ENCODE peak calls at places on chromosomes 3 and 15, in six cellular contexts. One of them, this sample, is unnamed.

GRCh38 chr3:181969925-181970324 is 258.2 kb downstream of the SOX2 start:
- DNase-seq in NCI-H69: no peak
- DNase-seq in WERI-Rb-1: no peak
- DNase-seq in AG20443: no peak
- DNase-seq in stimulated activated CD4-positive, alpha-beta T cell treated with anti-CD3 and anti-CD28 coated beads, Interleukin-15, amount 100 ng/mL, for 1 hour: no peak
- DNase-seq in NCI-H1092: no peak
- DNase-seq in this sample: no peak

GRCh38 chr3:107574650-107575049 is 51.9 kb downstream of the BBX start:
- DNase-seq in stimulated activated CD4-positive, alpha-beta T cell treated with anti-CD3 and anti-CD28 coated beads, Interleukin-15, amount 100 ng/mL, for 1 hour: no peak
- DNase-seq in AG20443: peak
- DNase-seq in WERI-Rb-1: no peak
- DNase-seq in NCI-H69: peak
- DNase-seq in NCI-H1092: no peak
- DNase-seq in this sample: peak

GRCh38 chr3:157876556-157876955 is 229.7 kb downstream of the SHOX2 start:
- DNase-seq in WERI-Rb-1: no peak
- DNase-seq in NCI-H69: no peak
- DNase-seq in stimulated activated CD4-positive, alpha-beta T cell treated with anti-CD3 and anti-CD28 coated beads, Interleukin-15, amount 100 ng/mL, for 1 hour: no peak
- DNase-seq in NCI-H1092: no peak
- DNase-seq in AG20443: no peak
- DNase-seq in this sample: no peak

GRCh38 chr3:14123308-14124222 is 1.1 kb downstream of the CHCHD4 start:
- DNase-seq in NCI-H1092: no peak
- DNase-seq in AG20443: no peak
- DNase-seq in stimulated activated CD4-positive, alpha-beta T cell treated with anti-CD3 and anti-CD28 coated beads, Interleukin-15, amount 100 ng/mL, for 1 hour: no peak
- DNase-seq in NCI-H69: no peak
- DNase-seq in WERI-Rb-1: no peak
- DNase-seq in this sample: no peak

GRCh38 chr3:110067527-110067926 is 730.2 kb upstream of the DPPA4 start:
- DNase-seq in NCI-H69: no peak
- DNase-seq in AG20443: no peak
- DNase-seq in WERI-Rb-1: no peak
- DNase-seq in NCI-H1092: no peak
- DNase-seq in stimulated activated CD4-positive, alpha-beta T cell treated with anti-CD3 and anti-CD28 coated beads, Interleukin-15, amount 100 ng/mL, for 1 hour: no peak
- DNase-seq in this sample: no peak

GRCh38 chr3:12484983-12485327 is 675 bp downstream of the TSEN2 start:
- DNase-seq in NCI-H69: peak
- DNase-seq in AG20443: no peak
- DNase-seq in NCI-H1092: no peak
- DNase-seq in stimulated activated CD4-positive, alpha-beta T cell treated with anti-CD3 and anti-CD28 coated beads, Interleukin-15, amount 100 ng/mL, for 1 hour: no peak
- DNase-seq in WERI-Rb-1: no peak
- DNase-seq in this sample: no peak

GRCh38 chr3:43870844-43871626 is 180.3 kb downstream of the ABHD5 start:
- DNase-seq in AG20443: no peak
- DNase-seq in NCI-H1092: no peak
- DNase-seq in NCI-H69: no peak
- DNase-seq in WERI-Rb-1: no peak
- DNase-seq in stimulated activated CD4-positive, alpha-beta T cell treated with anti-CD3 and anti-CD28 coated beads, Interleukin-15, amount 100 ng/mL, for 1 hour: no peak
- DNase-seq in this sample: no peak

GRCh38 chr3:52153389-52154096 is 680 bp downstream of the POC1A start:
- DNase-seq in AG20443: peak
- DNase-seq in WERI-Rb-1: peak
- DNase-seq in NCI-H69: peak
- DNase-seq in stimulated activated CD4-positive, alpha-beta T cell treated with anti-CD3 and anti-CD28 coated beads, Interleukin-15, amount 100 ng/mL, for 1 hour: no peak
- DNase-seq in NCI-H1092: no peak
- DNase-seq in this sample: peak

GRCh38 chr3:178802993-178803693 is 266.9 kb downstream of the KCNMB2 start:
- DNase-seq in WERI-Rb-1: no peak
- DNase-seq in NCI-H1092: peak
- DNase-seq in stimulated activated CD4-positive, alpha-beta T cell treated with anti-CD3 and anti-CD28 coated beads, Interleukin-15, amount 100 ng/mL, for 1 hour: no peak
- DNase-seq in AG20443: peak
- DNase-seq in NCI-H69: peak
- DNase-seq in this sample: peak

GRCh38 chr15:79967331-79968182 is 3.4 kb downstream of the BCL2A1 start:
- DNase-seq in WERI-Rb-1: peak
- DNase-seq in stimulated activated CD4-positive, alpha-beta T cell treated with anti-CD3 and anti-CD28 coated beads, Interleukin-15, amount 100 ng/mL, for 1 hour: no peak
- DNase-seq in NCI-H69: no peak
- DNase-seq in AG20443: no peak
- DNase-seq in NCI-H1092: no peak
- DNase-seq in this sample: no peak

GRCh38 chr15:50907866-50908208 is 646 bp upstream of the AP4E1 start:
- DNase-seq in NCI-H1092: peak
- DNase-seq in NCI-H69: peak
- DNase-seq in stimulated activated CD4-positive, alpha-beta T cell treated with anti-CD3 and anti-CD28 coated beads, Interleukin-15, amount 100 ng/mL, for 1 hour: no peak
- DNase-seq in AG20443: peak
- DNase-seq in WERI-Rb-1: peak
- DNase-seq in this sample: peak

GRCh38 chr3:107689355-107689754 is 166.6 kb downstream of the BBX start:
- DNase-seq in WERI-Rb-1: no peak
- DNase-seq in NCI-H1092: no peak
- DNase-seq in stimulated activated CD4-positive, alpha-beta T cell treated with anti-CD3 and anti-CD28 coated beads, Interleukin-15, amount 100 ng/mL, for 1 hour: no peak
- DNase-seq in AG20443: no peak
- DNase-seq in NCI-H69: peak
- DNase-seq in this sample: no peak

GRCh38 chr3:123361019-123361418 is 87.9 kb downstream of the ADCY5 start:
- DNase-seq in stimulated activated CD4-positive, alpha-beta T cell treated with anti-CD3 and anti-CD28 coated beads, Interleukin-15, amount 100 ng/mL, for 1 hour: no peak
- DNase-seq in AG20443: no peak
- DNase-seq in WERI-Rb-1: peak
- DNase-seq in NCI-H69: no peak
- DNase-seq in NCI-H1092: no peak
- DNase-seq in this sample: no peak

GRCh38 chr3:194261581-194262063 is 89.5 kb downstream of the CPN2 start:
- DNase-seq in WERI-Rb-1: no peak
- DNase-seq in AG20443: no peak
- DNase-seq in NCI-H1092: no peak
- DNase-seq in stimulated activated CD4-positive, alpha-beta T cell treated with anti-CD3 and anti-CD28 coated beads, Interleukin-15, amount 100 ng/mL, for 1 hour: no peak
- DNase-seq in NCI-H69: no peak
- DNase-seq in this sample: no peak

GRCh38 chr15:44692659-44693058 is 18.5 kb downstream of the PATL2 start:
- DNase-seq in stimulated activated CD4-positive, alpha-beta T cell treated with anti-CD3 and anti-CD28 coated beads, Interleukin-15, amount 100 ng/mL, for 1 hour: no peak
- DNase-seq in NCI-H69: no peak
- DNase-seq in AG20443: no peak
- DNase-seq in NCI-H1092: no peak
- DNase-seq in WERI-Rb-1: no peak
- DNase-seq in this sample: no peak

GRCh38 chr15:80679805-80680175 is 15.3 kb upstream of the ABHD17C start:
- DNase-seq in AG20443: no peak
- DNase-seq in NCI-H1092: no peak
- DNase-seq in NCI-H69: no peak
- DNase-seq in stimulated activated CD4-positive, alpha-beta T cell treated with anti-CD3 and anti-CD28 coated beads, Interleukin-15, amount 100 ng/mL, for 1 hour: no peak
- DNase-seq in WERI-Rb-1: no peak
- DNase-seq in this sample: no peak

GRCh38 chr3:49647741-49648140 is 26.4 kb upstream of the APEH start:
- DNase-seq in NCI-H69: peak
- DNase-seq in stimulated activated CD4-positive, alpha-beta T cell treated with anti-CD3 and anti-CD28 coated beads, Interleukin-15, amount 100 ng/mL, for 1 hour: no peak
- DNase-seq in WERI-Rb-1: no peak
- DNase-seq in NCI-H1092: no peak
- DNase-seq in AG20443: no peak
- DNase-seq in this sample: no peak

GRCh38 chr3:28667646-28668376 is 319.2 kb upstream of the AZI2 start:
- DNase-seq in NCI-H1092: peak
- DNase-seq in stimulated activated CD4-positive, alpha-beta T cell treated with anti-CD3 and anti-CD28 coated beads, Interleukin-15, amount 100 ng/mL, for 1 hour: peak
- DNase-seq in AG20443: peak
- DNase-seq in WERI-Rb-1: peak
- DNase-seq in NCI-H69: peak
- DNase-seq in this sample: peak